ENCODE peak calls at places on chromosomes 7 and 10, in seven cellular contexts. D, G, T, U, S, V and W are unnamed samples. For H3K4me1, the result is how much of the 10 kb centered on the place peaks cover.

GRCh38 chr7:78562191-78562590 is 763.6 kb downstream of the PHTF2 start:
- DNase-seq in D (no peak), G (no peak), T (no peak), U (peak), S (no peak), V (no peak), W (peak)

GRCh38 chr10:89120931-89121907 is 85.9 kb downstream of the CH25H start:
- DNase-seq in D (no peak), G (no peak), T (peak), U (no peak), S (no peak), V (no peak), W (no peak)

GRCh38 chr7:101869026-101869900 is 51.8 kb downstream of the CUX1 start:
- DNase-seq in D (no peak), G (peak), T (peak), U (no peak), S (peak), V (peak), W (no peak)

GRCh38 chr10:48804740-48805182 is 120.1 kb downstream of the WDFY4 start:
- DNase-seq in D (no peak), G (peak), T (no peak), U (no peak), S (no peak), V (no peak), W (no peak)

GRCh38 chr7:159119026-159119741 is 25.5 kb downstream of the VIPR2 start:
- DNase-seq in D (no peak), G (no peak), T (no peak), U (no peak), S (no peak), V (no peak), W (no peak)

GRCh38 chr10:70748305-70748704 is 36.9 kb downstream of the TBATA start:
- DNase-seq in D (no peak), G (no peak), T (no peak), U (no peak), S (no peak), V (no peak), W (no peak)

GRCh38 chr10:114437456-114438292 is 33.4 kb upstream of the AFAP1L2 start:
- DNase-seq in D (peak), G (peak), T (peak), U (peak), S (peak), V (peak), W (peak)

GRCh38 chr7:104299323-104299722 is 29.1 kb upstream of the LHFPL3 start:
- DNase-seq in D (no peak), G (no peak), T (peak), U (no peak), S (no peak), V (no peak), W (no peak)

GRCh38 chr7:147775564-147775963 is 815.0 kb upstream of the C7orf33 start:
- DNase-seq in D (no peak), G (no peak), T (no peak), U (no peak), S (no peak), V (no peak), W (no peak)

GRCh38 chr7:122887198-122887597 is 938 bp upstream of the CADPS2 start:
- DNase-seq in D (peak), G (peak), T (peak), U (peak), S (no peak), V (peak), W (peak)

GRCh38 chr10:3780766-3781457 is 4.1 kb downstream of the KLF6 start:
- DNase-seq in D (no peak), G (no peak), T (no peak), U (no peak), S (no peak), V (no peak), W (peak)

GRCh38 chr7:11716185-11716584 is 115.8 kb downstream of the THSD7A start:
- DNase-seq in D (peak), G (no peak), T (no peak), U (no peak), S (no peak), V (no peak), W (peak)

GRCh38 chr7:93551931-93552330 is 22.6 kb downstream of the CALCR start:
- DNase-seq in D (no peak), G (no peak), T (no peak), U (no peak), S (no peak), V (no peak), W (no peak)

GRCh38 chr7:2738110-2738509 is 50.1 kb downstream of the AMZ1 start:
- DNase-seq in D (no peak), G (no peak), T (no peak), U (no peak), S (no peak), V (no peak), W (no peak)

DNA sequence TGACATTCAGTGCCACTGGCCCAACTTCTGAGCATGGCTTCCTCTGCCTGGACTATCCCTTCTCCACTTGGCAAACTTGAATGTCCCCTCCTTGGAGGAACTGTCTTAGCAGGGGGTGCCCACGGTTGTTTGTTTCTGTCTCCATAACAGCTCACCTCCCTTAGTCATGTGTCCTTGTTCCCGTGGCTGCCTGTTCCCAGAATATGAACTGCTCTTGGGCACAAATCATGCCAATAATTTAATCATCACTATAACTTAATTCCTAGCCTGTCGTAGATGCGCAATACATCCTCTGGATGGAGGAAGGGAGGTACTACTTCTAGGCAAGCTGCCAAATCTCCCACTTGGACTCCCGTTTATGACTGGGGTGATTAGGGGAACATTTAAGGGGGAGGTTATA is 173.1 kb downstream of the MYOF start:
- DNase-seq in D (no peak), G (no peak), T (no peak), U (no peak), S (no peak), V (no peak), W (peak)
- TF ChIP-seq EZH2phosphoT487 in D (no peak), G (no peak), T (no peak), U (no peak), S (no peak), V (no peak), W (no peak)

DNA sequence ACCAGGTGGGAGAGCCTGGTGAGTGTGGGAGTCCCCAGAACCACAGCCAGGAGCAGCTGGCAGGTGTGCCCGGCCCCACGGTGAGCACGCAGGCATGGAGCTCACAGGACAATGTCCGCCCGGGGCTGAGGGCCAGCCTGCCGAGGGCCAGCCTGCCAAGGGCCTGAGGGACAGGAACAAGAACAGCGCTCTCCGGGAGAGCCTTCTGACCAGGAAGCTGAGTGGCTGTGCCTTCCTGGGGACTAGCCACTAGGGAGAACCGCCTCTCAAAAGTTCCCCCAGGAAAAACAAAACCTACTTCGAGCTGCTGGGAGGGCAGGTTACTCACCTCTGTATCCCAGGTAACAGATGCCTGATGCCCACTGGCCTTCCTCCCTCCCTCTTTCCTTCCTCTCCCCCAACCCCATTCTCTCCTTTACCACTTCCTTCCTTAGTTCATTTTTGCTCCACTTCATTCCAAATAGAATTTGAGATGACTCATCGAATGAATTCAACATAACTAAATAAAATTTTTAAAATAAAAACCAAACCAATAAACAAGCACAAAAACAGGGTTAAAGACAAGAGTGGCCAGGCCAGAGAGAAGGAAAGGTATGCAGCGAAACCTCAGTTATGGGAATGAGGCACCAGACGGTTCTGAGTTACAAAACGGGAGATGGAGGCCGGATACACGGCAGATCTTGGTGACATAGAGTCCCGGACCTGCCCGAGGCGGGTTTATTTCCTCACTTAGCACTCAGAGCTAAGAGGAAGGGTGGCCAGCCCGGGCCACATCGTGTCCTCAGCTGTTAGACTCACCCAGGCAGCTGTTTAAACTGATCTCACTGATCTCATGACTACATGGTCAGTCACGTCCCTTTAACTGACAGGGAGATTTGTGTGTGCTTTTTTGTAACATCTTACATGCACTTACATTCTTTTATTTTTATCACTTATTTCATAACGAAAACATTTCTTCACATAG is 128.5 kb downstream of the TNS3 start:
- DNase-seq in D (peak), G (peak), T (no peak), U (no peak), S (no peak), V (no peak), W (peak)
- H3K4me1 ChIP-seq in D (half or more), G (under half), T (under half), U (under half), S (under half), V (under half), W (half or more)

GRCh38 chr7:22885824-22886255 is 63.2 kb upstream of the TOMM7 start:
- DNase-seq in D (no peak), G (no peak), T (no peak), U (peak), S (peak), V (no peak), W (no peak)
- H3K4me2 ChIP-seq in D (no peak), G (no peak), T (no peak), U (peak), S (peak), V (no peak), W (no peak)

DNA sequence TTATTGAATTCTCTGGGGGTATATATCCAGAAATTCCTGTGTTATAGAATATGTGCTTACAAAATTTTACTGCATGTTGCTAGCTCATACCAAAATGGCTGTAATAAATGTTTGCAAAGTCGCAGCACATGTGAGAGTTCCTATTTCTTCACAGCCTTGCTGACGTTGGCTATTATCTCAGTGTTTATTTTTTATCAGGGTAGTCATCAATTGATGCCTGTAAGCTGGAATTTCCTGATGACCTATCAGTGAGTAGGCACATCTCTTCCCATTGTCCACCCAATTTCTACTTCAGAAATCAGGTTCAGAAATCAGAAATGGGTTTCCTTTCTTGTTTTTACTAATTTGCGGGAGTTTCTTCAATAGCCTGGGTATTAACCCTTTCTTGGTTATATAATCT is 268.1 kb upstream of the FZD8 start:
- DNase-seq in D (peak), G (no peak), T (no peak), U (no peak), S (no peak), V (no peak), W (peak)
- TF ChIP-seq EZH2phosphoT487 in D (no peak), G (no peak), T (no peak), U (no peak), S (no peak), V (no peak), W (no peak)

GRCh38 chr7:87215051-87215450 is 4.5 kb downstream of the TMEM243 start:
- DNase-seq in D (no peak), G (no peak), T (no peak), U (no peak), S (peak), V (no peak), W (no peak)

GRCh38 chr7:87210506-87210905 is 9.0 kb downstream of the TMEM243 start:
- DNase-seq in D (no peak), G (no peak), T (no peak), U (no peak), S (no peak), V (no peak), W (no peak)

GRCh38 chr7:87212478-87212877 is 7.1 kb downstream of the TMEM243 start:
- DNase-seq in D (no peak), G (no peak), T (no peak), U (no peak), S (no peak), V (no peak), W (no peak)

GRCh38 chr7:87213801-87214200 is 5.7 kb downstream of the TMEM243 start:
- DNase-seq in D (no peak), G (no peak), T (no peak), U (no peak), S (no peak), V (no peak), W (peak)

DNA sequence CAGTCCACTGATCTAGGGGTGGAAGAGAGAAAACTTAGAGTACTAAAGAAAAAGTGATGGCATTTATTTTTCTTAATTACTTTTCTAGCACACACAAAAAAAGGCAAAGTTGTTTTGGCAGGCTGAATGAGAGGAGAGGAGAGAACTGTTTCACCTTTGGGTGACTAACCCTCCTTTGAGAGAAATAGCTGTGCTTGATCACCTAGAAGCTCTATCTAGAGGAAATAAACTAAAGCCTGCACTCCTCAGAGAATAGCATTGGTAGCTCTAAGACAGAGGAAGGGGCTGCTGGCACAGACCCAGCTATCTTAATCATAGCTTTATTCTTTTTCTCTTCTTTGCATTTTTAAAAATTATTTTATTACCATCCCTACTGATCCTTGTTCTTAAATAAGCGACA is 6.3 kb downstream of the TMEM243 start:
- DNase-seq in D (no peak), G (no peak), T (no peak), U (no peak), S (no peak), V (no peak), W (no peak)
- H3K4me1 ChIP-seq in D (under half), G (under half), T (under half), U (under half), S (half or more), V (under half), W (under half)

GRCh38 chr10:99551158-99551557 is 18.4 kb downstream of the NKX2-3 start:
- DNase-seq in D (peak), G (no peak), T (peak), U (peak), S (no peak), V (no peak), W (peak)
- H3K4me2 ChIP-seq in D (no peak), G (no peak), T (no peak), U (no peak), S (no peak), V (no peak), W (no peak)

GRCh38 chr10:45354261-45354660 is 19.8 kb upstream of the ALOX5 start:
- DNase-seq in D (no peak), G (no peak), T (no peak), U (no peak), S (no peak), V (no peak), W (peak)
- TF ChIP-seq EZH2phosphoT487 in D (no peak), G (no peak), T (no peak), U (no peak), S (no peak), V (no peak), W (no peak)